ENCODE peak calls at places on chromosomes 12 and 14, in eight cellular contexts. Y is GM12878, T is mesothelial cell of epicardium, X is tibial artery, H is AG10803, S is B cell, E is right lobe of liver, N is cardiac muscle cell. A is an unnamed sample.

GRCh38 chr12:49937639-49938300 is 12.8 kb upstream of the AQP2 start:
- DNase-seq in X (no peak), S (no peak), H (no peak), T (no peak), N (no peak), E (no peak), Y (no peak), A (no peak)

GRCh38 chr12:113318046-113318656 is 16.8 kb downstream of the SLC8B1 start:
- DNase-seq in T (no peak), S (no peak), H (no peak), Y (no peak), E (no peak), N (no peak), X (no peak), A (no peak)

GRCh38 chr14:70821916-70822705 is 12.8 kb upstream of the MAP3K9 start:
- DNase-seq in E (peak), Y (no peak), S (peak), N (peak), X (peak), H (peak), T (no peak), A (peak)

GRCh38 chr14:91372680-91373495 is 44.7 kb downstream of the CCDC88C start:
- DNase-seq in H (no peak), X (no peak), E (no peak), S (peak), Y (no peak), N (no peak), T (no peak), A (no peak)

GRCh38 chr12:66942741-66943465 is 264.0 kb upstream of the GRIP1 start:
- DNase-seq in E (no peak), X (no peak), H (no peak), S (no peak), T (no peak), Y (no peak), N (peak), A (no peak)

GRCh38 chr12:109346920-109347319 is 780 bp upstream of the MYO1H start:
- DNase-seq in S (no peak), Y (no peak), T (no peak), E (no peak), H (no peak), X (no peak), N (no peak), A (no peak)

GRCh38 chr12:114733919-114734318 is 49.9 kb upstream of the TBX3 start:
- DNase-seq in S (no peak), E (no peak), H (no peak), N (no peak), Y (no peak), T (no peak), X (no peak), A (no peak)

GRCh38 chr14:72332054-72332453 is 399.8 kb downstream of the RGS6 start:
- DNase-seq in X (no peak), Y (no peak), T (no peak), S (no peak), H (no peak), N (no peak), E (no peak), A (no peak)

GRCh38 chr14:36942522-36943245 is 229.7 kb downstream of the SLC25A21 start:
- DNase-seq in H (peak), N (no peak), E (no peak), S (no peak), Y (no peak), T (no peak), X (no peak), A (no peak)

GRCh38 chr14:62079035-62079434 is 316.8 kb downstream of the SNAPC1 start:
- DNase-seq in E (no peak), N (no peak), Y (no peak), X (no peak), S (peak), H (no peak), T (no peak), A (no peak)

DNA sequence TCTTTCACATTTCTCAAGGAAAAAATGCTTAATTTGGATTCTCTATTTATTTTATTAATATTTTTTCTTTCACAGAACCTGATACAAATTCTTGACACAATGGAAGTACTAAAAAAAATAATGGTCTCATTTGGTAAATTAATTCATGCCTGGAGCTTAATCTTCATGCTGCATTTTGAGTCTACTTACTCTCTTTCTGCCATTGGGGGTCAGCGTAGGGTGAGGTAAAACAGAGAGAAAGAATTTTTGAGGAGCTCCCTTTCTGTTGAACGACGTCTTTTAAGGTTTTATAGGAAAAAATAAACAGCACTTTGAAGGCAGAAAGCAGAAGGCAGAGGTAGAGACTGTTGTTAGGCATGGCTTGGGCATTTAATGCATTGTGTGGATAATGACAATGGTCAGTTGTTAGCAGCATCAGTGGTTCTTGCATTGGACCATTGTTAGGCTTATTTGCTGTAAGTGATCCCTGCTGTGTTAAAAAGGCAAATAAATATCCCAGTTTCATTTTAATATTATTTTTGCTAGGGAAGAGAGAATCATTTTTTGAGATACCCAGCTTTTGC is 557.2 kb upstream of the STXBP6 start:
- DNase-seq in X (no peak), Y (no peak), E (no peak), H (no peak), T (no peak), N (no peak), S (no peak), A (no peak)
- TF ChIP-seq CTCF in X (no peak), Y (no peak), E (no peak), H (no peak), T (no peak), N (no peak), S (no peak), A (no peak)

DNA sequence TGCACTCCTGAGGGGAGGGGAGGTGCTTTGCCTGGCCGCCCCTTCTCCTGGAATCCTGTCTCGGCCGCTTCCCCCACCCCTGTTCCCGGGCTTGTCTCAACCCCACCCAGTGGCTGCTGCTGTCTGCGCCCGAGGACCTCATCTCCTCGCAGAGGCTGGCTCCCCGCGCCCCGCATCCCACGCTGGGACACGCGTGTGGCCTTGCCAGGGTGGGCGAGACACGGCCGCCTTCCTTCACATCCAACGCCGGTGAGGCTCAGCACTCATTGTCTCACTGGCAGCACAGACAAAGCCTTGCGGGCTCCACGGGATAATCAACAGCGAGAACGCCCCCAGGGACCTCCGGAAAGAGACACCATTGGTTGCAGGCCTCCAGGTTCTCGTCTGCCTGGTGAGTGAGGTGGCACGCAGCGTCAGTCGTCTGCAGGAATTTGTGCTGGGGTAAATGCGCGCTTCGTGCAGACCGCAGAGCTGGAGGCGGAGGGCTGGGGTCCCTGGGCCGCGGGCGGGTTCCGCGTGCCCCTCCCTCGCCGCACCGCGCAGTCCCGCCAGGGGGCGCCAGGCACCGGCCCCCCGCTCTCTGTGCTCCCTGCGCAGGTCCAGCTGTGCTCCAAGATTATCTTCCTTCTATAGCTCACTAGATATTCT is 26.8 kb downstream of the CCDC177 start:
- DNase-seq in N (peak), X (no peak), T (peak), E (no peak), S (peak), Y (no peak), H (no peak), A (no peak)
- TF ChIP-seq CTCF in N (peak), X (peak), T (peak), E (peak), S (peak), Y (peak), H (peak), A (no peak)

GRCh38 chr14:95058491-95058890 is 98.8 kb downstream of the DICER1 start:
- DNase-seq in N (no peak), Y (no peak), X (no peak), T (no peak), S (no peak), E (no peak), H (no peak), A (no peak)
- TF ChIP-seq CTCF in N (no peak), Y (no peak), X (no peak), T (no peak), S (no peak), E (no peak), H (no peak), A (no peak)

DNA sequence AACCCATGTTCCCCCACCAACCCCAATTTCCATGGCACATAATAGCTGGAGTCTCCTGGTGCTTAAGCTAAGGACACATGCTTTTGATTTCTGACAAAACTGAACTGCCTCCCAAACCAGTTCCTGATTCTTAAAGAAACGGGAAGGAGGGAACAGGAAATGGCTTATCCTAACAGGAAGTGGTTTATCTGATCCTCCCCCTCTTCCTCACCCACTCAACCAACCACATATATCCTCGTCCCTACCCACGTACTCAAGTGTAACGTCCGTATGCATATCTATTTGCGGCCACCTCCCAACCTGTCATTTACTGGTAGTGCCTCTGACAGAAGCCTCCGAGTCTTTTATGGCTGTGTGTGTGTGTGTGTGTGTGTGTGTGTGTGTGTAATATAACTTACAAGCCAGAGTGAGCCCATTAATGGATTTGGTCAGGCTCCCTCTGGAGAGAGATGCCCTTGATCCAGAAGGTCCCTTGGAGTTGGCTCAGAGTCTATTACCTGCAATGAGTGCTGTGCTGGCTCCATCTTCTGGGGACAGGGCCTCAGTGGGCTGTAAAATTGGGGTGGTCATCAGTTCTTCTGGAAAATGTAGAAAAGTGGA is 7.7 kb downstream of the DAZAP2 start:
- DNase-seq in Y (no peak), E (no peak), H (peak), S (peak), T (no peak), X (no peak), N (no peak), A (no peak)
- TF ChIP-seq CTCF in Y (peak), E (no peak), H (no peak), S (no peak), T (no peak), X (no peak), N (peak), A (no peak)

GRCh38 chr14:105532735-105533141 is 6.4 kb downstream of the TMEM121 start:
- DNase-seq in H (peak), N (no peak), E (no peak), T (no peak), Y (no peak), X (no peak), S (peak), A (no peak)
- TF ChIP-seq CTCF in H (peak), N (peak), E (peak), T (no peak), Y (peak), X (no peak), S (peak), A (no peak)

A was measured in omental fat pad.